ENCODE peak calls at places on chromosome 17, in six cellular contexts. U, F, B, D, Z and T are unnamed samples.
A peak's percentile ranks its signal among the peaks of the same experiment; 100 is the strongest.

GRCh38 chr17:50464121-50464520 is 4.6 kb downstream of the CHAD start:
- DNase-seq in Z (no peak), U (no peak), B (no peak), D (peak; percentile 44), F (no peak), T (no peak)

GRCh38 chr17:2853722-2854580 is 57.7 kb downstream of the RAP1GAP2 start:
- DNase-seq in D (peak; percentile 55), Z (no peak), U (no peak), F (no peak), B (no peak), T (no peak)

GRCh38 chr17:38352245-38353083 is 820 bp downstream of the SOCS7 start:
- DNase-seq in F (no peak), Z (no peak), U (peak; percentile 44), B (no peak), D (peak; percentile 32), T (no peak)

GRCh38 chr17:27477050-27477647 is 20.9 kb downstream of the KSR1 start:
- DNase-seq in U (no peak), F (no peak), B (peak; percentile 82), Z (no peak), D (no peak), T (no peak)

GRCh38 chr17:29004081-29004692 is 1.6 kb downstream of the SEZ6 start:
- DNase-seq in B (no peak), U (no peak), F (no peak), D (no peak), Z (no peak), T (no peak)

GRCh38 chr17:83099570-83100181 is 20.3 kb downstream of the METRNL start:
- DNase-seq in F (no peak), Z (no peak), B (no peak), U (no peak), D (no peak), T (no peak)

GRCh38 chr17:49793309-49793708 is 4.8 kb downstream of the KAT7 start:
- DNase-seq in D (no peak), Z (no peak), U (no peak), F (no peak), B (no peak), T (no peak)

GRCh38 chr17:73091770-73092517 is 544 bp downstream of the SLC39A11 start:
- DNase-seq in F (no peak), D (peak; percentile 64), Z (peak; percentile 67), U (peak; percentile 28), B (no peak), T (no peak)

GRCh38 chr17:17052462-17053221 is 10.4 kb downstream of the MPRIP start:
- DNase-seq in F (no peak), Z (no peak), B (no peak), D (no peak), U (no peak), T (no peak)

GRCh38 chr17:75783803-75784472 is 668 bp upstream of the UNK start:
- DNase-seq in B (no peak), Z (no peak), D (no peak), F (no peak), U (no peak), T (no peak)

GRCh38 chr17:75783069-75783783 is 1.4 kb upstream of the UNK start:
- DNase-seq in U (peak; percentile 80), Z (peak; percentile 52), D (no peak), B (peak; percentile 83), F (no peak), T (peak; percentile 80)

GRCh38 chr17:75785770-75786538 is 1.3 kb downstream of the UNK start:
- DNase-seq in U (peak; percentile 32), D (no peak), Z (no peak), F (no peak), B (no peak), T (no peak)

GRCh38 chr17:75784473-75785015 is at the start of gene UNK:
- DNase-seq in B (peak; percentile 96), F (peak; percentile 99), D (peak; percentile 88), U (peak; percentile 99), Z (peak; percentile 99), T (peak; percentile 100)

GRCh38 chr17:75785016-75785769 is 587 bp downstream of the UNK start:
- DNase-seq in U (no peak), Z (peak; percentile 87), B (peak; percentile 67), D (peak; percentile 86), F (no peak), T (peak; percentile 76)
- TF ChIP-seq POLR2A in U (peak; percentile 83), Z (peak; percentile 77), B (peak; percentile 95), D (peak; percentile 90), F (peak; percentile 97), T (peak; percentile 75)

GRCh38 chr17:48276776-48277175 is 153.2 kb downstream of the SKAP1 start:
- DNase-seq in Z (no peak), U (peak; percentile 22), D (no peak), B (no peak), F (no peak), T (no peak)

GRCh38 chr17:48283390-48283789 is 146.6 kb downstream of the SKAP1 start:
- DNase-seq in F (no peak), U (no peak), D (no peak), B (no peak), Z (no peak), T (no peak)

GRCh38 chr17:48282303-48282702 is 147.7 kb downstream of the SKAP1 start:
- DNase-seq in B (no peak), U (no peak), Z (no peak), F (no peak), D (no peak), T (no peak)

GRCh38 chr17:48283907-48284306 is 146.1 kb downstream of the SKAP1 start:
- DNase-seq in B (no peak), U (no peak), F (no peak), D (no peak), Z (no peak), T (no peak)

GRCh38 chr17:48278755-48279491 is 151.1 kb downstream of the SKAP1 start:
- DNase-seq in F (no peak), U (no peak), Z (no peak), B (no peak), D (no peak), T (no peak)
- TF ChIP-seq EZH2 in F (no peak), U (no peak), Z (no peak), B (no peak), D (no peak), T (no peak)

GRCh38 chr17:1094591-1094990 is 85.2 kb downstream of the ABR start:
- DNase-seq in U (no peak), F (no peak), Z (no peak), D (no peak), B (no peak), T (no peak)
- TF ChIP-seq POLR2A in U (no peak), F (no peak), Z (no peak), D (no peak), B (no peak), T (no peak)

DNA sequence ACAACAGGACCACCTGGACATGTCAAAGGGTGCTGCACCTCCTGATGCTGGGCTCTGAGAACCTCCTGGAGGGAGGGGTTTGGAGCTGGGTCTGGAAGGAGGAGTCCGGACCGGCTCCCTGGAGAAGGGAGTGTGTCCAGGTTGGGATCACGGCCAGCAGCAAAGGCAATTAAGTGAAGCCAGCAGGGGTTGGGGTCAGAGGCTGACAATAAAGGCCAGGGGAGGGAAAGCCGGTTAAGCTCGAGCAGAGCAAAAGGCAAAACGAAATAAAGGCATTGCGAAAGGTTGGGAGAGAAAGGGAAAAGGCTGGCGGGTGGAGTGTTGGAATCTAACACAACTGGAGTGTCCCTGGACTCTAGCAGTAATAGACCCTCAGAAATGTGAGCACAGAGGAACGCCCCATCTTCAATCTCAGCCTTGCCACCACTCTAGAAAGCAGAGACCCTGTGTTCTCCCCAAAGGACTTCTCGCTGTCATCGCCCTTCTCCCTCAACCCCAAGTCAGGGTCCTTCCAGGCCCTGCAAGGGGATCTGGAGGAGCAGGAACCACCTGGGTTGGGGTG is 905 bp upstream of the CACNG4 start:
- DNase-seq in B (no peak), Z (no peak), D (no peak), F (no peak), U (no peak), T (no peak)
- TF ChIP-seq EZH2 in B (no peak), Z (no peak), D (no peak), F (no peak), U (peak; percentile 54), T (no peak)

DNA sequence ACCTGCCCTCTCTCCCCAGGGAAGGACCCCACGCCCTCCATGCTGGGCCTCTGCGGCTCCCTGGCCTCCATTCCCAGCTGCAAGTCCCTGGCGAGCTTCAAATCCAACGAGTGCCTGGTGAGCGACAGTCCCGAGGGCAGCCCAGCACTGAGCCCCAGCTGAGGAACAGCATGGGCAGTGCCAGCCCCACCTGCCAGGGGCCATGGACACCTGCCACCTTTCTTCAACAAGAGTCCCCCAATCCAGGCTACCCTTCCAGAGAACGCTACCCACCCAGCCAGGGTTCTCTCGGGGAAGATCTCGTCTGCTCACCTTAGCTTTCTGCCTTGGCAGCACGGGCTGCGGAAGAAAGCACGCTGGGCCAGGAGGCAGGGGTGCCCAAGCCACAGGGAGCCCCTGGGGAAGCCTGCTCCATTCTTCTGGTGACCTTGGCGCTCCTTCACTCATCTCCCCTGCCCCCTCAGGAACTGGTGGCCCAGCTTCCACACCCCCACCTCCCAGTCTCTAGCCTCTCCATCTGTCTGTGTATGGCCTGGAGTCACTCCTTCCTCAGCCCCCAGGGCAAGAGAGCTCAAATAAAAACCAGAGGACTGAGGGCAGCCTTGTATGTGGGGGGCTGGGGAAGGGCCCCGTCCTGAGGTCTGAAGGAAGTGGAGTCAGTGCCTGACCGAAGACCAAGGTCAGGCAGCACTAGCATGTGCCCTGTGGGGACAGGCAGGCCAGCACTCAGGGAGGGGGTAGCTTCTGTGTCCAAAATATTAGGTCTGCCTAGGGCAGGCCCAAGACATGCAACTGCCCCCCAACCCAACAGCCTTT is 6.3 kb downstream of the SLC25A39 start:
- DNase-seq in Z (no peak), D (no peak), F (no peak), U (no peak), B (no peak), T (no peak)
- TF ChIP-seq POLR2A in Z (no peak), D (peak; percentile 54), F (peak; percentile 1), U (no peak), B (peak; percentile 56), T (no peak)

GRCh38 chr17:58755269-58755576 is 431 bp upstream of the PPM1E start:
- DNase-seq in U (no peak), B (no peak), D (no peak), F (no peak), Z (no peak), T (no peak)

GRCh38 chr17:58757162-58757613 is 1.5 kb downstream of the PPM1E start:
- DNase-seq in Z (no peak), U (no peak), F (no peak), D (no peak), B (no peak), T (no peak)

GRCh38 chr17:58755577-58756245 is at the start of gene PPM1E:
- DNase-seq in F (peak; percentile 81), D (peak; percentile 85), B (no peak), U (peak; percentile 48), Z (peak; percentile 27), T (no peak)

GRCh38 chr17:58758890-58759289 is 3.2 kb downstream of the PPM1E start:
- DNase-seq in B (no peak), Z (no peak), D (no peak), F (no peak), U (no peak), T (no peak)

GRCh38 chr17:58756246-58757161 is 850 bp downstream of the PPM1E start:
- DNase-seq in D (peak; percentile 32), B (no peak), Z (no peak), F (no peak), U (no peak), T (no peak)
- TF ChIP-seq EZH2 in D (no peak), B (peak; percentile 82), Z (peak; percentile 98), F (peak; percentile 37), U (peak; percentile 74), T (no peak)